ENCODE peak calls at places on chromosome 9, in ten cellular contexts. One of them, this sample, is unnamed.

GRCh38 chr9:105911104-105911911 is 217.0 kb downstream of the TMEM38B start:
- DNase-seq in LoVo: no peak
- DNase-seq in T1000: no peak
- DNase-seq in C1 segment of cervical spinal cord: no peak
- DNase-seq in endothelial cell: no peak
- DNase-seq in left kidney: peak; percentile 66
- DNase-seq in SK-N-SH: no peak
- DNase-seq in suprapubic skin: no peak
- DNase-seq in NCI-H187: no peak
- DNase-seq in D341Med: no peak
- DNase-seq in this sample: no peak

GRCh38 chr9:91933556-91934352 is 16.3 kb downstream of the ROR2 start:
- DNase-seq in LoVo: no peak
- DNase-seq in T1000: no peak
- DNase-seq in C1 segment of cervical spinal cord: no peak
- DNase-seq in endothelial cell: no peak
- DNase-seq in left kidney: no peak
- DNase-seq in SK-N-SH: peak; percentile 68
- DNase-seq in suprapubic skin: no peak
- DNase-seq in NCI-H187: no peak
- DNase-seq in D341Med: no peak
- DNase-seq in this sample: no peak

GRCh38 chr9:136769710-136770191 is 5.4 kb upstream of the LCN15 start:
- DNase-seq in LoVo: peak; percentile 60
- DNase-seq in T1000: no peak
- DNase-seq in C1 segment of cervical spinal cord: peak; percentile 8
- DNase-seq in endothelial cell: peak; percentile 72
- DNase-seq in left kidney: peak; percentile 60
- DNase-seq in SK-N-SH: peak; percentile 96
- DNase-seq in suprapubic skin: no peak
- DNase-seq in NCI-H187: no peak
- DNase-seq in D341Med: peak; percentile 87
- DNase-seq in this sample: peak; percentile 78

GRCh38 chr9:92983984-92984589 is 36.8 kb downstream of the FGD3 start:
- DNase-seq in LoVo: no peak
- DNase-seq in T1000: no peak
- DNase-seq in C1 segment of cervical spinal cord: no peak
- DNase-seq in endothelial cell: no peak
- DNase-seq in left kidney: no peak
- DNase-seq in SK-N-SH: no peak
- DNase-seq in suprapubic skin: no peak
- DNase-seq in NCI-H187: no peak
- DNase-seq in D341Med: no peak
- DNase-seq in this sample: no peak

GRCh38 chr9:35852267-35852815 is 17.9 kb downstream of the OR13J1 start:
- DNase-seq in LoVo: no peak
- DNase-seq in T1000: no peak
- DNase-seq in C1 segment of cervical spinal cord: no peak
- DNase-seq in endothelial cell: no peak
- DNase-seq in left kidney: no peak
- DNase-seq in SK-N-SH: no peak
- DNase-seq in suprapubic skin: no peak
- DNase-seq in NCI-H187: no peak
- DNase-seq in D341Med: no peak
- DNase-seq in this sample: no peak

GRCh38 chr9:109574061-109574882 is 76.2 kb upstream of the PTPN3 start:
- DNase-seq in LoVo: peak; percentile 58
- DNase-seq in T1000: peak; percentile 4
- DNase-seq in C1 segment of cervical spinal cord: no peak
- DNase-seq in endothelial cell: peak; percentile 46
- DNase-seq in left kidney: peak; percentile 85
- DNase-seq in SK-N-SH: peak; percentile 42
- DNase-seq in suprapubic skin: no peak
- DNase-seq in NCI-H187: peak; percentile 5
- DNase-seq in D341Med: peak; percentile 48
- DNase-seq in this sample: peak; percentile 24

GRCh38 chr9:85401998-85402397 is 339.8 kb downstream of the AGTPBP1 start:
- DNase-seq in LoVo: peak; percentile 75
- DNase-seq in T1000: no peak
- DNase-seq in C1 segment of cervical spinal cord: no peak
- DNase-seq in endothelial cell: no peak
- DNase-seq in left kidney: no peak
- DNase-seq in SK-N-SH: peak; percentile 41
- DNase-seq in suprapubic skin: no peak
- DNase-seq in NCI-H187: no peak
- DNase-seq in D341Med: no peak
- DNase-seq in this sample: no peak

GRCh38 chr9:113875917-113876805 is at the start of gene ZNF618:
- DNase-seq in LoVo: peak; percentile 33
- DNase-seq in T1000: no peak
- DNase-seq in C1 segment of cervical spinal cord: peak; percentile 41
- DNase-seq in endothelial cell: peak; percentile 55
- DNase-seq in left kidney: peak; percentile 66
- DNase-seq in SK-N-SH: peak; percentile 91
- DNase-seq in suprapubic skin: no peak
- DNase-seq in NCI-H187: no peak
- DNase-seq in D341Med: peak; percentile 88
- DNase-seq in this sample: no peak

GRCh38 chr9:9892217-9892616 is 720.6 kb downstream of the PTPRD start:
- DNase-seq in LoVo: no peak
- DNase-seq in T1000: no peak
- DNase-seq in C1 segment of cervical spinal cord: no peak
- DNase-seq in endothelial cell: no peak
- DNase-seq in left kidney: no peak
- DNase-seq in SK-N-SH: no peak
- DNase-seq in suprapubic skin: no peak
- DNase-seq in NCI-H187: no peak
- DNase-seq in D341Med: no peak
- DNase-seq in this sample: no peak

GRCh38 chr9:5364294-5364990 is 24.8 kb upstream of the RLN1 start:
- DNase-seq in LoVo: no peak
- DNase-seq in T1000: no peak
- DNase-seq in C1 segment of cervical spinal cord: no peak
- DNase-seq in endothelial cell: no peak
- DNase-seq in left kidney: no peak
- DNase-seq in SK-N-SH: no peak
- DNase-seq in suprapubic skin: no peak
- DNase-seq in NCI-H187: no peak
- DNase-seq in D341Med: no peak
- DNase-seq in this sample: no peak

GRCh38 chr9:88991066-88992030 is at the start of gene S1PR3:
- DNase-seq in LoVo: no peak
- DNase-seq in T1000: no peak
- DNase-seq in C1 segment of cervical spinal cord: peak; percentile 26
- DNase-seq in endothelial cell: peak; percentile 64
- DNase-seq in left kidney: peak; percentile 86
- DNase-seq in SK-N-SH: peak; percentile 94
- DNase-seq in suprapubic skin: no peak
- DNase-seq in NCI-H187: no peak
- DNase-seq in D341Med: peak; percentile 53
- DNase-seq in this sample: peak; percentile 45

GRCh38 chr9:70613024-70613768 is 198.7 kb upstream of the KLF9 start:
- DNase-seq in LoVo: no peak
- DNase-seq in T1000: no peak
- DNase-seq in C1 segment of cervical spinal cord: no peak
- DNase-seq in endothelial cell: no peak
- DNase-seq in left kidney: no peak
- DNase-seq in SK-N-SH: no peak
- DNase-seq in suprapubic skin: no peak
- DNase-seq in NCI-H187: no peak
- DNase-seq in D341Med: no peak
- DNase-seq in this sample: no peak

GRCh38 chr9:129059796-129060785 is 20.8 kb upstream of the DOLPP1 start:
- DNase-seq in LoVo: no peak
- DNase-seq in T1000: no peak
- DNase-seq in C1 segment of cervical spinal cord: no peak
- DNase-seq in endothelial cell: no peak
- DNase-seq in left kidney: no peak
- DNase-seq in SK-N-SH: no peak
- DNase-seq in suprapubic skin: no peak
- DNase-seq in NCI-H187: no peak
- DNase-seq in D341Med: no peak
- DNase-seq in this sample: no peak

GRCh38 chr9:114230068-114230467 is 74.7 kb downstream of the COL27A1 start:
- DNase-seq in LoVo: no peak
- DNase-seq in T1000: no peak
- DNase-seq in C1 segment of cervical spinal cord: no peak
- DNase-seq in endothelial cell: no peak
- DNase-seq in left kidney: no peak
- DNase-seq in SK-N-SH: no peak
- DNase-seq in suprapubic skin: no peak
- DNase-seq in NCI-H187: no peak
- DNase-seq in D341Med: no peak
- DNase-seq in this sample: no peak